ENCODE peak calls at places on chromosomes 16 and 17, in ten cellular contexts. One of them, this sample, is unnamed.

GRCh38 chr16:66538910-66539309 is 11.0 kb downstream of the TK2 start:
- DNase-seq in heart left ventricle: no peak
- DNase-seq in GM13977: no peak
- DNase-seq in AG04449: no peak
- DNase-seq in psoas muscle: no peak
- DNase-seq in AG09309: no peak
- DNase-seq in gastrocnemius medialis: no peak
- DNase-seq in cardiac muscle cell: no peak
- DNase-seq in left ventricle myocardium inferior: no peak
- DNase-seq in CD4-positive, alpha-beta T cell: no peak
- DNase-seq in this sample: no peak

GRCh38 chr17:20184977-20185619 is 175.9 kb downstream of the SPECC1 start:
- DNase-seq in cardiac muscle cell: no peak
- DNase-seq in left ventricle myocardium inferior: no peak
- DNase-seq in heart left ventricle: no peak
- DNase-seq in psoas muscle: no peak
- DNase-seq in AG04449: no peak
- DNase-seq in CD4-positive, alpha-beta T cell: no peak
- DNase-seq in AG09309: no peak
- DNase-seq in GM13977: no peak
- DNase-seq in gastrocnemius medialis: no peak
- DNase-seq in this sample: no peak

GRCh38 chr17:5418858-5419355 is 555 bp downstream of the NUP88 start:
- DNase-seq in AG09309: no peak
- DNase-seq in psoas muscle: no peak
- DNase-seq in heart left ventricle: peak
- DNase-seq in AG04449: no peak
- DNase-seq in GM13977: peak
- DNase-seq in cardiac muscle cell: peak
- DNase-seq in gastrocnemius medialis: peak
- DNase-seq in left ventricle myocardium inferior: no peak
- DNase-seq in CD4-positive, alpha-beta T cell: peak
- DNase-seq in this sample: peak

GRCh38 chr16:73956592-73957495 is 339.8 kb upstream of the PSMD7 start:
- DNase-seq in left ventricle myocardium inferior: peak
- DNase-seq in AG09309: peak
- DNase-seq in gastrocnemius medialis: peak
- DNase-seq in cardiac muscle cell: peak
- DNase-seq in GM13977: peak
- DNase-seq in psoas muscle: no peak
- DNase-seq in CD4-positive, alpha-beta T cell: no peak
- DNase-seq in heart left ventricle: peak
- DNase-seq in AG04449: peak
- DNase-seq in this sample: no peak

GRCh38 chr16:58863042-58863441 is 128.9 kb upstream of the GOT2 start:
- DNase-seq in CD4-positive, alpha-beta T cell: no peak
- DNase-seq in gastrocnemius medialis: no peak
- DNase-seq in psoas muscle: no peak
- DNase-seq in GM13977: no peak
- DNase-seq in AG09309: no peak
- DNase-seq in cardiac muscle cell: no peak
- DNase-seq in heart left ventricle: no peak
- DNase-seq in AG04449: no peak
- DNase-seq in left ventricle myocardium inferior: no peak
- DNase-seq in this sample: no peak

GRCh38 chr17:54813896-54814295 is 86.8 kb upstream of the TOM1L1 start:
- DNase-seq in cardiac muscle cell: no peak
- DNase-seq in CD4-positive, alpha-beta T cell: no peak
- DNase-seq in gastrocnemius medialis: no peak
- DNase-seq in left ventricle myocardium inferior: no peak
- DNase-seq in psoas muscle: no peak
- DNase-seq in GM13977: no peak
- DNase-seq in AG09309: no peak
- DNase-seq in AG04449: no peak
- DNase-seq in heart left ventricle: no peak
- DNase-seq in this sample: no peak

GRCh38 chr17:49076575-49077384 is 55.8 kb upstream of the B4GALNT2 start:
- DNase-seq in cardiac muscle cell: no peak
- DNase-seq in gastrocnemius medialis: no peak
- DNase-seq in AG09309: peak
- DNase-seq in AG04449: peak
- DNase-seq in CD4-positive, alpha-beta T cell: no peak
- DNase-seq in left ventricle myocardium inferior: no peak
- DNase-seq in heart left ventricle: no peak
- DNase-seq in GM13977: no peak
- DNase-seq in psoas muscle: no peak
- DNase-seq in this sample: no peak

GRCh38 chr16:80932725-80933124 is 74.0 kb downstream of the CMC2 start:
- DNase-seq in AG04449: peak
- DNase-seq in gastrocnemius medialis: peak
- DNase-seq in GM13977: no peak
- DNase-seq in CD4-positive, alpha-beta T cell: no peak
- DNase-seq in left ventricle myocardium inferior: peak
- DNase-seq in heart left ventricle: peak
- DNase-seq in cardiac muscle cell: no peak
- DNase-seq in AG09309: peak
- DNase-seq in psoas muscle: peak
- DNase-seq in this sample: no peak

GRCh38 chr16:85077039-85077438 is 35.2 kb downstream of the CIBAR2 start:
- DNase-seq in CD4-positive, alpha-beta T cell: no peak
- DNase-seq in AG09309: no peak
- DNase-seq in heart left ventricle: no peak
- DNase-seq in cardiac muscle cell: no peak
- DNase-seq in AG04449: no peak
- DNase-seq in left ventricle myocardium inferior: no peak
- DNase-seq in psoas muscle: no peak
- DNase-seq in GM13977: no peak
- DNase-seq in gastrocnemius medialis: no peak
- DNase-seq in this sample: no peak

GRCh38 chr16:31704138-31704537 is 169.5 kb upstream of the ZNF267 start:
- DNase-seq in heart left ventricle: no peak
- DNase-seq in CD4-positive, alpha-beta T cell: no peak
- DNase-seq in GM13977: no peak
- DNase-seq in AG04449: no peak
- DNase-seq in gastrocnemius medialis: no peak
- DNase-seq in psoas muscle: no peak
- DNase-seq in cardiac muscle cell: no peak
- DNase-seq in left ventricle myocardium inferior: no peak
- DNase-seq in AG09309: no peak
- DNase-seq in this sample: no peak

GRCh38 chr17:80691784-80692183 is 147.1 kb downstream of the RPTOR start:
- DNase-seq in psoas muscle: no peak
- DNase-seq in AG04449: no peak
- DNase-seq in left ventricle myocardium inferior: no peak
- DNase-seq in cardiac muscle cell: no peak
- DNase-seq in heart left ventricle: no peak
- DNase-seq in GM13977: no peak
- DNase-seq in gastrocnemius medialis: no peak
- DNase-seq in AG09309: no peak
- DNase-seq in CD4-positive, alpha-beta T cell: no peak
- DNase-seq in this sample: no peak

GRCh38 chr16:82344157-82344556 is 174.1 kb upstream of the MPHOSPH6 start:
- DNase-seq in heart left ventricle: no peak
- DNase-seq in CD4-positive, alpha-beta T cell: no peak
- DNase-seq in AG04449: no peak
- DNase-seq in left ventricle myocardium inferior: no peak
- DNase-seq in AG09309: no peak
- DNase-seq in cardiac muscle cell: peak
- DNase-seq in psoas muscle: no peak
- DNase-seq in GM13977: no peak
- DNase-seq in gastrocnemius medialis: no peak
- DNase-seq in this sample: no peak
- TF ChIP-seq CTCF in heart left ventricle: peak
- TF ChIP-seq CTCF in CD4-positive, alpha-beta T cell: no peak
- TF ChIP-seq CTCF in AG04449: no peak
- TF ChIP-seq CTCF in left ventricle myocardium inferior: peak
- TF ChIP-seq CTCF in AG09309: peak
- TF ChIP-seq CTCF in cardiac muscle cell: peak
- TF ChIP-seq CTCF in psoas muscle: peak
- TF ChIP-seq CTCF in GM13977: peak
- TF ChIP-seq CTCF in gastrocnemius medialis: no peak
- TF ChIP-seq CTCF in this sample: no peak

GRCh38 chr17:74646231-74646630 is 22.7 kb upstream of the CD300E start:
- DNase-seq in AG04449: no peak
- DNase-seq in GM13977: peak
- DNase-seq in AG09309: no peak
- DNase-seq in heart left ventricle: no peak
- DNase-seq in left ventricle myocardium inferior: no peak
- DNase-seq in cardiac muscle cell: no peak
- DNase-seq in CD4-positive, alpha-beta T cell: no peak
- DNase-seq in gastrocnemius medialis: no peak
- DNase-seq in psoas muscle: no peak
- DNase-seq in this sample: no peak
- TF ChIP-seq CTCF in AG04449: no peak
- TF ChIP-seq CTCF in GM13977: peak
- TF ChIP-seq CTCF in AG09309: no peak
- TF ChIP-seq CTCF in heart left ventricle: peak
- TF ChIP-seq CTCF in left ventricle myocardium inferior: no peak
- TF ChIP-seq CTCF in cardiac muscle cell: peak
- TF ChIP-seq CTCF in CD4-positive, alpha-beta T cell: peak
- TF ChIP-seq CTCF in gastrocnemius medialis: no peak
- TF ChIP-seq CTCF in psoas muscle: no peak
- TF ChIP-seq CTCF in this sample: peak

GRCh38 chr16:30567991-30568638 is 3.4 kb downstream of the ZNF688 start:
- DNase-seq in cardiac muscle cell: no peak
- DNase-seq in heart left ventricle: no peak
- DNase-seq in CD4-positive, alpha-beta T cell: peak
- DNase-seq in gastrocnemius medialis: no peak
- DNase-seq in AG09309: peak
- DNase-seq in GM13977: peak
- DNase-seq in left ventricle myocardium inferior: no peak
- DNase-seq in AG04449: peak
- DNase-seq in psoas muscle: no peak
- DNase-seq in this sample: no peak

GRCh38 chr16:30565984-30566383 is 5.5 kb downstream of the ZNF688 start:
- DNase-seq in left ventricle myocardium inferior: no peak
- DNase-seq in AG04449: no peak
- DNase-seq in CD4-positive, alpha-beta T cell: no peak
- DNase-seq in GM13977: no peak
- DNase-seq in heart left ventricle: no peak
- DNase-seq in psoas muscle: no peak
- DNase-seq in AG09309: no peak
- DNase-seq in cardiac muscle cell: no peak
- DNase-seq in gastrocnemius medialis: no peak
- DNase-seq in this sample: no peak

GRCh38 chr16:30566531-30566930 is 5.0 kb downstream of the ZNF688 start:
- DNase-seq in GM13977: no peak
- DNase-seq in left ventricle myocardium inferior: no peak
- DNase-seq in AG04449: no peak
- DNase-seq in gastrocnemius medialis: no peak
- DNase-seq in CD4-positive, alpha-beta T cell: no peak
- DNase-seq in AG09309: no peak
- DNase-seq in heart left ventricle: no peak
- DNase-seq in cardiac muscle cell: no peak
- DNase-seq in psoas muscle: no peak
- DNase-seq in this sample: no peak

GRCh38 chr16:30567160-30567990 is 4.1 kb downstream of the ZNF688 start:
- DNase-seq in GM13977: peak
- DNase-seq in gastrocnemius medialis: no peak
- DNase-seq in heart left ventricle: no peak
- DNase-seq in AG04449: no peak
- DNase-seq in left ventricle myocardium inferior: no peak
- DNase-seq in AG09309: no peak
- DNase-seq in psoas muscle: no peak
- DNase-seq in CD4-positive, alpha-beta T cell: peak
- DNase-seq in cardiac muscle cell: no peak
- DNase-seq in this sample: no peak

GRCh38 chr16:30565526-30565925 is 6.0 kb downstream of the ZNF688 start:
- DNase-seq in heart left ventricle: no peak
- DNase-seq in AG04449: no peak
- DNase-seq in left ventricle myocardium inferior: no peak
- DNase-seq in AG09309: no peak
- DNase-seq in psoas muscle: no peak
- DNase-seq in cardiac muscle cell: no peak
- DNase-seq in GM13977: no peak
- DNase-seq in gastrocnemius medialis: no peak
- DNase-seq in CD4-positive, alpha-beta T cell: no peak
- DNase-seq in this sample: no peak
- TF ChIP-seq CTCF in heart left ventricle: no peak
- TF ChIP-seq CTCF in AG04449: no peak
- TF ChIP-seq CTCF in left ventricle myocardium inferior: no peak
- TF ChIP-seq CTCF in AG09309: no peak
- TF ChIP-seq CTCF in psoas muscle: no peak
- TF ChIP-seq CTCF in cardiac muscle cell: no peak
- TF ChIP-seq CTCF in GM13977: no peak
- TF ChIP-seq CTCF in gastrocnemius medialis: no peak
- TF ChIP-seq CTCF in CD4-positive, alpha-beta T cell: no peak
- TF ChIP-seq CTCF in this sample: no peak

GRCh38 chr17:70896843-70897242 is 727.5 kb downstream of the KCNJ2 start:
- DNase-seq in cardiac muscle cell: no peak
- DNase-seq in heart left ventricle: no peak
- DNase-seq in left ventricle myocardium inferior: no peak
- DNase-seq in psoas muscle: no peak
- DNase-seq in GM13977: no peak
- DNase-seq in AG09309: no peak
- DNase-seq in gastrocnemius medialis: no peak
- DNase-seq in AG04449: no peak
- DNase-seq in CD4-positive, alpha-beta T cell: no peak
- DNase-seq in this sample: no peak
- TF ChIP-seq CTCF in cardiac muscle cell: no peak
- TF ChIP-seq CTCF in heart left ventricle: no peak
- TF ChIP-seq CTCF in left ventricle myocardium inferior: no peak
- TF ChIP-seq CTCF in psoas muscle: no peak
- TF ChIP-seq CTCF in GM13977: no peak
- TF ChIP-seq CTCF in AG09309: no peak
- TF ChIP-seq CTCF in gastrocnemius medialis: no peak
- TF ChIP-seq CTCF in AG04449: no peak
- TF ChIP-seq CTCF in CD4-positive, alpha-beta T cell: no peak
- TF ChIP-seq CTCF in this sample: no peak

DNA sequence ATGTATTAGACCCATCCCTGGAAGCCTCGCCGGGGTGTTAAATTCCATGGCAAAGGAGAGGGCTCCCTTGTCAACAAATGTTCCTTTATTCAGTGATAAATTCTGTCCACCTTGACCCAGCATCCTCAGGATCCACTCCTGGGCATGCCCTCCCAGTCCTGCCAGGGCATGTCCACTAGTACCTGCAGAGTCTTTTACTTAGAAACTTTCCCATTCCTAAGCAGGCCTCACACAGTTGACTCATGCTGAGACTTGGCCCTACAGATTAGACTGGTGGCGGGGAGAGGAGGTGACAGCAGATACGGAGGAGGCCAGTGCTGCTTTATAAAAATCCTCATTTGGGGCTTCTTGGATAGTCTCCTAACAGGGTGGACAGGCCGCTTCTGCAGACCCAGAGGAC is 88.8 kb downstream of the CYLD start:
- DNase-seq in left ventricle myocardium inferior: no peak
- DNase-seq in CD4-positive, alpha-beta T cell: no peak
- DNase-seq in psoas muscle: no peak
- DNase-seq in gastrocnemius medialis: no peak
- DNase-seq in GM13977: no peak
- DNase-seq in AG09309: no peak
- DNase-seq in heart left ventricle: no peak
- DNase-seq in cardiac muscle cell: no peak
- DNase-seq in AG04449: no peak
- DNase-seq in this sample: no peak
- TF ChIP-seq CTCF in left ventricle myocardium inferior: no peak
- TF ChIP-seq CTCF in CD4-positive, alpha-beta T cell: no peak
- TF ChIP-seq CTCF in psoas muscle: no peak
- TF ChIP-seq CTCF in gastrocnemius medialis: no peak
- TF ChIP-seq CTCF in GM13977: no peak
- TF ChIP-seq CTCF in AG09309: no peak
- TF ChIP-seq CTCF in heart left ventricle: no peak
- TF ChIP-seq CTCF in cardiac muscle cell: no peak
- TF ChIP-seq CTCF in AG04449: no peak
- TF ChIP-seq CTCF in this sample: no peak

GRCh38 chr17:33987162-33987561 is 267.9 kb upstream of the CCL2 start:
- DNase-seq in AG09309: no peak
- DNase-seq in CD4-positive, alpha-beta T cell: no peak
- DNase-seq in psoas muscle: no peak
- DNase-seq in heart left ventricle: no peak
- DNase-seq in left ventricle myocardium inferior: no peak
- DNase-seq in GM13977: no peak
- DNase-seq in gastrocnemius medialis: no peak
- DNase-seq in AG04449: no peak
- DNase-seq in cardiac muscle cell: no peak
- DNase-seq in this sample: no peak
- TF ChIP-seq CTCF in AG09309: no peak
- TF ChIP-seq CTCF in CD4-positive, alpha-beta T cell: no peak
- TF ChIP-seq CTCF in psoas muscle: no peak
- TF ChIP-seq CTCF in heart left ventricle: no peak
- TF ChIP-seq CTCF in left ventricle myocardium inferior: no peak
- TF ChIP-seq CTCF in GM13977: no peak
- TF ChIP-seq CTCF in gastrocnemius medialis: no peak
- TF ChIP-seq CTCF in AG04449: no peak
- TF ChIP-seq CTCF in cardiac muscle cell: no peak
- TF ChIP-seq CTCF in this sample: no peak

This sample was measured in natural killer cell.